ENCODE peak calls at places on chromosomes 4 and X, in eight cellular contexts. J is tibial artery, O is choroid plexus epithelial cell, X is AG04450, D is dorsolateral prefrontal cortex, T is cardiac muscle cell, Z is lower leg skin, M is OCI-LY7. Q is an unnamed sample.
A peak's percentile ranks its signal among the peaks of the same experiment; 100 is the strongest.

GRCh38 chrX:48470110-48470832 is at the start of gene SLC38A5:
- DNase-seq in J (no peak), O (no peak), X (no peak), D (no peak), T (no peak), Z (no peak), M (no peak), Q (no peak)

GRCh38 chr4:118765399-118765798 is 70.5 kb downstream of the SEC24D start:
- DNase-seq in J (no peak), O (peak; percentile 99), X (peak; percentile 95), D (no peak), T (peak; percentile 43), Z (peak; percentile 43), M (no peak), Q (peak; percentile 87)

GRCh38 chr4:110982486-110982885 is 359.6 kb upstream of the PITX2 start:
- DNase-seq in J (no peak), O (no peak), X (no peak), D (no peak), T (no peak), Z (no peak), M (no peak), Q (no peak)

GRCh38 chrX:47898024-47898423 is 61.3 kb downstream of the ZNF81 start:
- DNase-seq in J (no peak), O (no peak), X (no peak), D (no peak), T (no peak), Z (no peak), M (no peak), Q (no peak)

GRCh38 chrX:125533352-125533751 is 213.7 kb downstream of the TEX13C start:
- DNase-seq in J (no peak), O (no peak), X (no peak), D (no peak), T (no peak), Z (no peak), M (no peak), Q (no peak)

GRCh38 chrX:23341452-23341851 is 6.8 kb downstream of the PTCHD1 start:
- DNase-seq in J (no peak), O (peak; percentile 26), X (no peak), D (no peak), T (peak; percentile 28), Z (no peak), M (no peak), Q (no peak)

GRCh38 chr4:157818946-157819692 is 353.7 kb downstream of the GASK1B start:
- DNase-seq in J (no peak), O (no peak), X (no peak), D (no peak), T (no peak), Z (no peak), M (no peak), Q (no peak)

GRCh38 chr4:38669233-38669632 is 5.2 kb downstream of the KLF3 start:
- DNase-seq in J (no peak), O (peak; percentile 50), X (no peak), D (no peak), T (no peak), Z (no peak), M (no peak), Q (no peak)

GRCh38 chrX:56233682-56234081 is 1.5 kb downstream of the KLF8 start:
- DNase-seq in J (peak; percentile 73), O (peak; percentile 3), X (no peak), D (peak; percentile 7), T (peak; percentile 14), Z (peak; percentile 55), M (no peak), Q (peak; percentile 79)

GRCh38 chrX:104270916-104271512 is 16.3 kb upstream of the ESX1 start:
- DNase-seq in J (peak; percentile 20), O (peak; percentile 47), X (no peak), D (peak; percentile 41), T (peak; percentile 59), Z (peak; percentile 21), M (peak; percentile 1), Q (peak; percentile 47)

GRCh38 chrX:104270212-104270611 is 15.5 kb upstream of the ESX1 start:
- DNase-seq in J (no peak), O (no peak), X (no peak), D (no peak), T (no peak), Z (no peak), M (no peak), Q (no peak)
- H3K4me3 ChIP-seq in J (no peak overlapping the region), O (no peak overlapping the region), X (no peak overlapping the region), D (no peak overlapping the region), T (no peak overlapping the region), Z (no peak overlapping the region), M (no peak overlapping the region), Q (no peak overlapping the region)

DNA sequence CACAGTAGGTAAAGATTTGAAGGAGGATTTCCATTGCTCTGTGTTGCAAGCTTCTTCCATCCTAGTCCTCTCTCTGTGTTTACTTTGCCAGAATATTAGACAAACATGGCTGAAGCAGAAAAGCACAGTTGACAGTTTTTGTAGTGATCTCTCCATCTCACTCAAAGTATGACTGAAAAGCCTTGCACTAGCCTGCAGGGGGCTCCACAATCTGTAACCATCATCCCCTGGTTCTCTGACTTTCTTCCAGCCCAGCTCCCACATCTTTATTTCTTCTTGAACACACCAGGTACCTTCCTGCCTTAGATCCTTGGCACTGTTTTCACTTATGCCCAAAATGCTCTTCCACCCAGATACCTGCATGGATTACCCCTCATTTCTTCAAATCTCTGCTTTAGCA is 34.1 kb upstream of the HHIP start:
- DNase-seq in J (no peak), O (peak; percentile 55), X (no peak), D (peak; percentile 10), T (peak; percentile 11), Z (no peak), M (peak; percentile 12), Q (peak; percentile 20)
- TF ChIP-seq CTCF in J (no peak), O (peak; percentile 77), X (peak; percentile 53), D (peak; percentile 39), T (peak; percentile 61), Z (no peak), M (peak; percentile 67), Q (peak; percentile 69)

GRCh38 chr4:86846921-86847320 is 2.3 kb downstream of the SLC10A6 start:
- DNase-seq in J (no peak), O (no peak), X (no peak), D (no peak), T (no peak), Z (no peak), M (no peak), Q (no peak)
- H3K4me3 ChIP-seq in J (no peak overlapping the region), O (no peak overlapping the region), X (no peak overlapping the region), D (no peak overlapping the region), T (no peak overlapping the region), Z (no peak overlapping the region), M (no peak overlapping the region), Q (no peak overlapping the region)

DNA sequence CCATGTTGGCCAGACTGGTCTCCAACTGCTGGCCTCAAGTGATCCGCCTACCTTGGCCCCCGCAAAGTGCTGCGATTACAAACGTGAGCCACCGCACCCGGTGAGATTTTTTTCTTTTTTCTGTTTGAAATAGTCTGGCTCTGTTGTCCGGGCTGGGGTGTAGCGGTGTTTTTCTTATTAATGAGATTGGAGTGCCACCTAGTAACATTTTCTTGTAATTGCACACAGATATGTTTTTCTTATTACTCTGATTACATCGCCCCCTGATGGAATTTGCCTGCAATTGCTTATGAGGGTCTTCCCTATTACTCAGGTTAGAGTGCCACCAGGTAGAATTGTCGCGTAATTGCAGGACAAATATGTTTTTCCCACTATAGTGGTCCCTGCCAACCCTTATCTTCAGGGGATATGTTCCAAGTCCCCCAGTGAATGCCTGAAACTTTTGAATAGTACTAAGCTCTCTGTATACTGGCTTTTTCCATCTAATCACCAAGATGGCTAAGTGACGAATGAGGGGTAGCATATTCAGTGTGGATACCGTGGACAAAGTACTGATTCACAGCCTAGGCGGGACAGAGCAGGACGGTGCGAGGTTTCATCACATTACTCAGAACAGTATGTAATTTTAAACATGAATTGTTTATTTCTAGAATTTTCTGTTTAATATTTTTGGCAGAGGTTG is 8.6 kb upstream of the PDHA1 start:
- DNase-seq in J (no peak), O (peak; percentile 59), X (no peak), D (no peak), T (peak; percentile 8), Z (no peak), M (peak; percentile 79), Q (peak; percentile 0)
- TF ChIP-seq CTCF in J (no peak), O (peak; percentile 42), X (peak; percentile 15), D (no peak), T (peak; percentile 13), Z (no peak), M (peak; percentile 87), Q (no peak)

GRCh38 chr4:2415881-2416563 is 2.4 kb downstream of the ZFYVE28 start:
- DNase-seq in J (no peak), O (no peak), X (no peak), D (no peak), T (no peak), Z (no peak), M (no peak), Q (no peak)
- H3K4me3 ChIP-seq in J (peak overlapping the region; percentile 56), O (no peak overlapping the region), X (no peak overlapping the region), D (peak overlapping the region; percentile 75), T (no peak overlapping the region), Z (no peak overlapping the region), M (no peak overlapping the region), Q (no peak overlapping the region)

GRCh38 chr4:73661646-73662119 is 41.4 kb upstream of the RASSF6 start:
- DNase-seq in J (no peak), O (peak; percentile 99), X (peak; percentile 96), D (no peak), T (no peak), Z (no peak), M (no peak), Q (peak; percentile 94)
- TF ChIP-seq CTCF in J (no peak), O (peak; percentile 35), X (peak; percentile 50), D (no peak), T (peak; percentile 17), Z (no peak), M (no peak), Q (no peak)

GRCh38 chr4:82680834-82681233 is 117.8 kb downstream of the SCD5 start:
- DNase-seq in J (no peak), O (peak; percentile 36), X (no peak), D (no peak), T (no peak), Z (no peak), M (no peak), Q (no peak)
- H3K4me3 ChIP-seq in J (no peak overlapping the region), O (no peak overlapping the region), X (no peak overlapping the region), D (no peak overlapping the region), T (no peak overlapping the region), Z (no peak overlapping the region), M (no peak overlapping the region), Q (no peak overlapping the region)

Q was measured in bronchial epithelial cell.